ENCODE peak calls at places on chromosomes 4 and X, in five cellular contexts. One of them, this sample, is unnamed.

GRCh38 chr4:17773125-17773698 is 8.2 kb downstream of the FAM184B start:
- DNase-seq in CD4-positive, CD25-positive, alpha-beta regulatory T cell: no peak
- DNase-seq in heart left ventricle: no peak
- DNase-seq in heart right ventricle: no peak
- DNase-seq in keratinocyte: no peak
- DNase-seq in this sample: no peak

GRCh38 chr4:1044469-1045192 is 33.2 kb downstream of the FGFRL1 start:
- DNase-seq in heart left ventricle: peak; percentile 63
- DNase-seq in CD4-positive, CD25-positive, alpha-beta regulatory T cell: no peak
- DNase-seq in heart right ventricle: no peak
- DNase-seq in keratinocyte: no peak
- DNase-seq in this sample: no peak

GRCh38 chrX:137052641-137053235 is 18.9 kb upstream of the GPR101 start:
- DNase-seq in CD4-positive, CD25-positive, alpha-beta regulatory T cell: peak; percentile 22
- DNase-seq in heart left ventricle: no peak
- DNase-seq in heart right ventricle: no peak
- DNase-seq in keratinocyte: no peak
- DNase-seq in this sample: no peak

GRCh38 chrX:20372533-20372932 is 105.8 kb upstream of the RPS6KA3 start:
- DNase-seq in CD4-positive, CD25-positive, alpha-beta regulatory T cell: no peak
- DNase-seq in keratinocyte: no peak
- DNase-seq in heart left ventricle: no peak
- DNase-seq in heart right ventricle: no peak
- DNase-seq in this sample: no peak

GRCh38 chr4:40482985-40483647 is 146.5 kb downstream of the RBM47 start:
- DNase-seq in heart right ventricle: no peak
- DNase-seq in keratinocyte: no peak
- DNase-seq in CD4-positive, CD25-positive, alpha-beta regulatory T cell: no peak
- DNase-seq in heart left ventricle: no peak
- DNase-seq in this sample: no peak

GRCh38 chrX:103220511-103221406 is 5.9 kb downstream of the BEX4 start:
- DNase-seq in heart right ventricle: no peak
- DNase-seq in keratinocyte: no peak
- DNase-seq in heart left ventricle: no peak
- DNase-seq in CD4-positive, CD25-positive, alpha-beta regulatory T cell: no peak
- DNase-seq in this sample: no peak

GRCh38 chr4:68348577-68348976 is 1.3 kb downstream of the YTHDC1 start:
- DNase-seq in heart right ventricle: no peak
- DNase-seq in CD4-positive, CD25-positive, alpha-beta regulatory T cell: peak; percentile 7
- DNase-seq in keratinocyte: no peak
- DNase-seq in heart left ventricle: no peak
- DNase-seq in this sample: no peak

GRCh38 chr4:174948826-174949225 is 30.7 kb downstream of the ADAM29 start:
- DNase-seq in heart right ventricle: no peak
- DNase-seq in keratinocyte: no peak
- DNase-seq in heart left ventricle: no peak
- DNase-seq in CD4-positive, CD25-positive, alpha-beta regulatory T cell: no peak
- DNase-seq in this sample: no peak

GRCh38 chrX:150148749-150149672 is 210.7 kb upstream of the EOLA2 start:
- DNase-seq in heart left ventricle: no peak
- DNase-seq in CD4-positive, CD25-positive, alpha-beta regulatory T cell: no peak
- DNase-seq in keratinocyte: no peak
- DNase-seq in heart right ventricle: no peak
- DNase-seq in this sample: no peak

GRCh38 chr4:54661156-54661555 is 3.4 kb downstream of the KIT start:
- DNase-seq in CD4-positive, CD25-positive, alpha-beta regulatory T cell: no peak
- DNase-seq in heart left ventricle: no peak
- DNase-seq in heart right ventricle: no peak
- DNase-seq in keratinocyte: peak; percentile 56
- DNase-seq in this sample: peak; percentile 43

DNA sequence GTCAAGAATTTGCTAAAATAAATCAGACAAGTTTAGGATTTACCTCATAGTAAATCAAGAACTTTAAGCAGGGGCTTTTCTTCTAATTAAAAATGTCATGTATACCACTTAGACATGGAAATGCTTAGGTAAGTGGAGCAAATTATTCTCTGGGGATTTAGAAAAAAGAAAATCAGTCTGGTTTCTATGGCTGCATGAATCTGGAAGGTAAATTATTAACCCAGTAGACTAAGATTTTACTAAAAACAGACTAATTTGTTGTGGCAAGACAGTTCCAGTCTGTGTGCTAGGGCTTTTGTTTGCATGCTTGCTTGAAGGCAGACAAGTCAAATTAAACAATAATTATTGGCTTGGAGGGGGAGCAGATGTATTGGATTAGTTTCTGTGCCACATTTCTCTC is 140.6 kb downstream of the TBL1X start:
- DNase-seq in CD4-positive, CD25-positive, alpha-beta regulatory T cell: no peak
- DNase-seq in heart right ventricle: no peak
- DNase-seq in heart left ventricle: no peak
- DNase-seq in keratinocyte: no peak
- DNase-seq in this sample: no peak
- H3K27ac ChIP-seq in CD4-positive, CD25-positive, alpha-beta regulatory T cell: no peak overlapping the region
- H3K27ac ChIP-seq in heart right ventricle: no peak overlapping the region
- H3K27ac ChIP-seq in heart left ventricle: no peak overlapping the region
- H3K27ac ChIP-seq in keratinocyte: no peak overlapping the region
- H3K27ac ChIP-seq in this sample: no peak overlapping the region

DNA sequence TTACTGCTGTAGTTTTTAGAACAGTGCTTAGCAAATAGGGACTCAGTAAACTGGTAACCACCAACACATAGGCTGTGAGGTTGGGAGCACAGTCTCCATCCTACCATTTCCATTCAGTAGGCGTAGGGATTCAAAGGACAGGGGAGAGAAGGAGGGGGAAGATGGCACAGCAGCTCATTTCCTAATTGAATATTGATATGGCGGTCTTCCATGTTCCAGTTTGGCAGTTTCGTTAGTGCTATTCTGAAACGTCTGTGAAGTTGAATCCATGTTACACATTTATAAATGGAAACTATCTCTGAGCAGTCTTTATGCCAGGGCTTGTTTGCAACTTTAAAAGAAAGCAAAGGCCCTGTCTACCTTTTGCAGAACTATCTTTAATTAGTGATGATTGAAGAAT is 105.5 kb downstream of the PARM1 start:
- DNase-seq in heart right ventricle: no peak
- DNase-seq in keratinocyte: no peak
- DNase-seq in CD4-positive, CD25-positive, alpha-beta regulatory T cell: no peak
- DNase-seq in heart left ventricle: no peak
- DNase-seq in this sample: no peak
- H3K27ac ChIP-seq in heart right ventricle: no peak overlapping the region
- H3K27ac ChIP-seq in keratinocyte: no peak overlapping the region
- H3K27ac ChIP-seq in CD4-positive, CD25-positive, alpha-beta regulatory T cell: no peak overlapping the region
- H3K27ac ChIP-seq in heart left ventricle: no peak overlapping the region
- H3K27ac ChIP-seq in this sample: no peak overlapping the region

GRCh38 chr4:137524642-137525384 is 7.5 kb downstream of the PCDH18 start:
- DNase-seq in CD4-positive, CD25-positive, alpha-beta regulatory T cell: no peak
- DNase-seq in heart left ventricle: no peak
- DNase-seq in heart right ventricle: no peak
- DNase-seq in keratinocyte: no peak
- DNase-seq in this sample: no peak
- H3K27ac ChIP-seq in CD4-positive, CD25-positive, alpha-beta regulatory T cell: no peak overlapping the region
- H3K27ac ChIP-seq in heart left ventricle: no peak overlapping the region
- H3K27ac ChIP-seq in heart right ventricle: no peak overlapping the region
- H3K27ac ChIP-seq in keratinocyte: no peak overlapping the region
- H3K27ac ChIP-seq in this sample: no peak overlapping the region

GRCh38 chr4:153071953-153072622 is 132.2 kb upstream of the TRIM2 start:
- DNase-seq in CD4-positive, CD25-positive, alpha-beta regulatory T cell: no peak
- DNase-seq in heart left ventricle: no peak
- DNase-seq in heart right ventricle: no peak
- DNase-seq in keratinocyte: no peak
- DNase-seq in this sample: no peak
- H3K27ac ChIP-seq in CD4-positive, CD25-positive, alpha-beta regulatory T cell: no peak overlapping the region
- H3K27ac ChIP-seq in heart left ventricle: no peak overlapping the region
- H3K27ac ChIP-seq in heart right ventricle: no peak overlapping the region
- H3K27ac ChIP-seq in keratinocyte: no peak overlapping the region
- H3K27ac ChIP-seq in this sample: no peak overlapping the region

DNA sequence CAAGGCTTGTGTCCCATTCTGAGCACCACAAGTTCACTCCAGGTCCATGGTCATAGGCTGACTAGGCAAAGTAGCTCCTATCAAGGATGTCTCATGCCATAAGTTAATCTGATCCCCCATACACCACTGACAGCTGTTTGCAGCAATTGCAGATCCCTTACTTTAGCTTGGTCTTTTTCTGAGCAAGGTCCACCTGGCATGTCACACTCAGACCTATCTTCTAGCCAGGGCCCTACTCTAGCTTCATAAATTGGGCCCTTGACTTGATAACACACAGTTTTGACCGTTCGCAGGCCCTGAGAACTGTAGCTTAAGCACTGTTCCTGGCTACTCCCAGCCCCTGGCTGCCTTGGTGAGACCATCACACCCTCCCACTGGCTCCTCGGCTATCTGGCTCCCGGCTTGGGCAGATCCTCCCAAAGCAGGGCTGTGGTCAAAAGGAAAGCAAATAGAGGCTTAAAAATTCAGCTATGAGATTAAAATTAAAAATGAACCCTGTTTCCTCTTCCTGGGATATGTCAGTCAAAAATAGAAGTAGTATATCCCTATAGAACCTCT is 427.4 kb downstream of the RAB28 start:
- DNase-seq in heart right ventricle: no peak
- DNase-seq in keratinocyte: no peak
- DNase-seq in CD4-positive, CD25-positive, alpha-beta regulatory T cell: no peak
- DNase-seq in heart left ventricle: no peak
- DNase-seq in this sample: no peak
- H3K27ac ChIP-seq in heart right ventricle: no peak overlapping the region
- H3K27ac ChIP-seq in keratinocyte: no peak overlapping the region
- H3K27ac ChIP-seq in CD4-positive, CD25-positive, alpha-beta regulatory T cell: no peak overlapping the region
- H3K27ac ChIP-seq in heart left ventricle: no peak overlapping the region
- H3K27ac ChIP-seq in this sample: no peak overlapping the region

DNA sequence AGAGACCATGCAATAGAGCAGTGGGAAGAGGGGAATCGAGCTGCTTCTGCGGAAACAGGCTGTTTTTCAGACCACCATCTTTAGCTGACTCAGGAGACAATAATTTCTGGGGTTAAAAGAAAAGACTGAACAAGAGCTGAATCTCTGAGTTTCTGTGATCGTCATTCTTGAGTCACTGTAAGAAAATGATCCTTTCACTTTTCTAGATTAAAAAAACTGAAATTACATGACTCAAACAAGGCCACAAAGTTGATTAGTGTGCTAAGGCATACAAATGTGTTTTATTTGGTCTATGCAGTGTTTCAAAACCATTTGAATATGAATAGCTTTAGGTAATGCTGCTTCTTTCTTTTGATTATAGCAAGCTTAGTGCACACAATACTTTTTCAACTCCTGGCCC is 194.4 kb upstream of the RPL34 start:
- DNase-seq in keratinocyte: no peak
- DNase-seq in CD4-positive, CD25-positive, alpha-beta regulatory T cell: peak; percentile 13
- DNase-seq in heart right ventricle: no peak
- DNase-seq in heart left ventricle: no peak
- DNase-seq in this sample: no peak
- H3K27ac ChIP-seq in keratinocyte: no peak overlapping the region
- H3K27ac ChIP-seq in CD4-positive, CD25-positive, alpha-beta regulatory T cell: no peak overlapping the region
- H3K27ac ChIP-seq in heart right ventricle: no peak overlapping the region
- H3K27ac ChIP-seq in heart left ventricle: no peak overlapping the region
- H3K27ac ChIP-seq in this sample: no peak overlapping the region

GRCh38 chr4:118680808-118681207 is 4.4 kb upstream of the METTL14 start:
- DNase-seq in keratinocyte: no peak
- DNase-seq in heart right ventricle: no peak
- DNase-seq in heart left ventricle: no peak
- DNase-seq in CD4-positive, CD25-positive, alpha-beta regulatory T cell: no peak
- DNase-seq in this sample: no peak

GRCh38 chr4:118682928-118683327 is 2.3 kb upstream of the METTL14 start:
- DNase-seq in CD4-positive, CD25-positive, alpha-beta regulatory T cell: peak; percentile 12
- DNase-seq in keratinocyte: no peak
- DNase-seq in heart left ventricle: no peak
- DNase-seq in heart right ventricle: no peak
- DNase-seq in this sample: no peak

GRCh38 chr4:118683513-118683912 is 1.7 kb upstream of the METTL14 start:
- DNase-seq in CD4-positive, CD25-positive, alpha-beta regulatory T cell: peak; percentile 12
- DNase-seq in heart left ventricle: no peak
- DNase-seq in keratinocyte: no peak
- DNase-seq in heart right ventricle: no peak
- DNase-seq in this sample: no peak

GRCh38 chr4:118684873-118685811 is at the start of gene METTL14:
- DNase-seq in CD4-positive, CD25-positive, alpha-beta regulatory T cell: peak; percentile 92
- DNase-seq in heart left ventricle: peak; percentile 95
- DNase-seq in keratinocyte: no peak
- DNase-seq in heart right ventricle: peak; percentile 93
- DNase-seq in this sample: peak; percentile 33
- H3K27ac ChIP-seq in CD4-positive, CD25-positive, alpha-beta regulatory T cell: peak within 1 kb of the TSS; percentile 85
- H3K27ac ChIP-seq in heart left ventricle: peak within 1 kb of the TSS; percentile 92
- H3K27ac ChIP-seq in keratinocyte: peak within 1 kb of the TSS; percentile 90
- H3K27ac ChIP-seq in heart right ventricle: peak within 1 kb of the TSS; percentile 92
- H3K27ac ChIP-seq in this sample: peak within 1 kb of the TSS; percentile 78

GRCh38 chr4:56283394-56283793 is 103.9 kb downstream of the AASDH start:
- DNase-seq in keratinocyte: no peak
- DNase-seq in CD4-positive, CD25-positive, alpha-beta regulatory T cell: no peak
- DNase-seq in heart right ventricle: no peak
- DNase-seq in heart left ventricle: no peak
- DNase-seq in this sample: no peak

GRCh38 chr4:56288663-56289062 is 98.6 kb downstream of the AASDH start:
- DNase-seq in CD4-positive, CD25-positive, alpha-beta regulatory T cell: no peak
- DNase-seq in heart right ventricle: no peak
- DNase-seq in keratinocyte: no peak
- DNase-seq in heart left ventricle: no peak
- DNase-seq in this sample: no peak

GRCh38 chr4:56289934-56290333 is 97.4 kb downstream of the AASDH start:
- DNase-seq in heart right ventricle: no peak
- DNase-seq in heart left ventricle: no peak
- DNase-seq in keratinocyte: no peak
- DNase-seq in CD4-positive, CD25-positive, alpha-beta regulatory T cell: peak; percentile 30
- DNase-seq in this sample: no peak

GRCh38 chr4:56286763-56287162 is 100.5 kb downstream of the AASDH start:
- DNase-seq in CD4-positive, CD25-positive, alpha-beta regulatory T cell: no peak
- DNase-seq in keratinocyte: no peak
- DNase-seq in heart right ventricle: no peak
- DNase-seq in heart left ventricle: no peak
- DNase-seq in this sample: no peak
- H3K27ac ChIP-seq in CD4-positive, CD25-positive, alpha-beta regulatory T cell: no peak overlapping the region
- H3K27ac ChIP-seq in keratinocyte: no peak overlapping the region
- H3K27ac ChIP-seq in heart right ventricle: no peak overlapping the region
- H3K27ac ChIP-seq in heart left ventricle: no peak overlapping the region
- H3K27ac ChIP-seq in this sample: no peak overlapping the region